ENCODE peak calls at places on chromosomes 2 and 18, in five cellular contexts. R, A, U, X and M are unnamed samples.

GRCh38 chr2:188971316-188971930 is 2.8 kb upstream of the COL3A1 start:
- DNase-seq in R (no peak), A (no peak), U (no peak), X (no peak), M (no peak)

GRCh38 chr2:43131890-43132522 is 94.4 kb downstream of the ZFP36L2 start:
- DNase-seq in X (no peak), U (no peak), A (peak; percentile 36), R (peak; percentile 54), M (no peak)

GRCh38 chr2:105387225-105387624 is 11.6 kb downstream of the FHL2 start:
- DNase-seq in R (no peak), X (no peak), U (no peak), A (no peak), M (no peak)

GRCh38 chr2:238567067-238567855 is 140.5 kb downstream of the ASB1 start:
- DNase-seq in R (no peak), U (no peak), X (no peak), A (no peak), M (no peak)

GRCh38 chr2:43455735-43456642 is 139.8 kb downstream of the THADA start:
- DNase-seq in U (no peak), A (no peak), X (peak; percentile 35), R (no peak), M (no peak)

GRCh38 chr2:45668509-45668908 is 17.0 kb downstream of the PRKCE start:
- DNase-seq in R (no peak), A (no peak), U (no peak), X (no peak), M (no peak)

GRCh38 chr2:143426296-143426695 is 297.1 kb downstream of the ARHGAP15 start:
- DNase-seq in U (peak; percentile 51), X (no peak), A (no peak), R (peak; percentile 87), M (no peak)

GRCh38 chr18:55206941-55207340 is 247.7 kb upstream of the CCDC68 start:
- DNase-seq in R (peak; percentile 41), U (no peak), A (no peak), X (no peak), M (no peak)

GRCh38 chr2:123103902-123104301 is 921.2 kb upstream of the CNTNAP5 start:
- DNase-seq in U (no peak), X (no peak), A (no peak), R (no peak), M (no peak)

GRCh38 chr2:175187378-175187777 is 5.9 kb upstream of the ATP5MC3 start:
- DNase-seq in U (no peak), R (no peak), X (no peak), A (peak; percentile 61), M (peak; percentile 47)

GRCh38 chr2:12884713-12885282 is 168.1 kb downstream of the TRIB2 start:
- DNase-seq in A (no peak), U (no peak), R (peak; percentile 88), X (no peak), M (no peak)

GRCh38 chr2:177660742-177661141 is 268.2 kb downstream of the AGPS start:
- DNase-seq in R (no peak), X (no peak), A (no peak), U (no peak), M (no peak)

GRCh38 chr2:188811522-188811921 is 162.7 kb upstream of the COL3A1 start:
- DNase-seq in X (no peak), U (no peak), R (no peak), A (no peak), M (no peak)

GRCh38 chr2:68103026-68103425 is 40.2 kb upstream of the C1D start:
- DNase-seq in X (no peak), R (no peak), A (no peak), U (no peak), M (no peak)

GRCh38 chr2:85801871-85802270 is 48.1 kb downstream of the ATOH8 start:
- DNase-seq in A (no peak), X (no peak), U (no peak), R (no peak), M (no peak)

GRCh38 chr2:237139123-237139675 is 53.5 kb downstream of the COPS8 start:
- DNase-seq in R (no peak), X (no peak), A (no peak), U (no peak), M (no peak)

GRCh38 chr2:110146183-110146944 is 30.7 kb upstream of the MALL start:
- DNase-seq in X (no peak), R (no peak), A (no peak), U (no peak), M (no peak)

GRCh38 chr2:10136187-10136934 is 13.8 kb downstream of the RRM2 start:
- DNase-seq in A (no peak), X (no peak), R (no peak), U (no peak), M (no peak)

GRCh38 chr2:42493885-42494433 is at the start of gene KCNG3:
- DNase-seq in U (no peak), R (peak; percentile 95), A (peak; percentile 89), X (no peak), M (peak; percentile 45)

GRCh38 chr2:95354925-95355324 is 47.6 kb upstream of the FAHD2A start:
- DNase-seq in X (no peak), A (peak; percentile 22), U (no peak), R (peak; percentile 48), M (no peak)

GRCh38 chr2:41151746-41152145 is 699.9 kb upstream of the SLC8A1 start:
- DNase-seq in A (no peak), X (no peak), R (no peak), U (no peak), M (no peak)

GRCh38 chr2:160371251-160372009 is 122.2 kb downstream of the RBMS1 start:
- DNase-seq in R (no peak), X (no peak), U (no peak), A (no peak), M (no peak)

DNA sequence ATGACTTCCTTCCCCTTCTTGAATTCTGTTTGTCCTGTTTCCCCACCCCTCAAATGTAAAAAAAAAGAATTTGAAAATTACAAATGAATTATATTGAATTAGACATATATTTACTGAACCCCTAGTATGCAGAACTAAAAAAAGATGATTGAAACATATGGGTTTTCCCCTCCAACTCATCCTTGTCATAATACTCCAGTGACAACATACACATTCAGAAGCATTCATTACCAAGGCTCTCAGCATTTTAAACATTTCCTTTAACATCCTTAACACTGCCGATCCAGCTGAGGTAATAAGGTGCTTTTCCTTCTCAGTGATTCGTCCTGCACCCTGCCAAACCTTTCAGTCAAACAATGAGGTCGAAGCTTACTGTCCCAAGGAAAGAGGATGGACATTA is 53.1 kb upstream of the DTNB start:
- DNase-seq in X (no peak), A (no peak), U (no peak), R (no peak), M (no peak)
- H3K27ac ChIP-seq in X (no peak overlapping the region), A (no peak overlapping the region), U (no peak overlapping the region), R (no peak overlapping the region), M (no peak overlapping the region)

DNA sequence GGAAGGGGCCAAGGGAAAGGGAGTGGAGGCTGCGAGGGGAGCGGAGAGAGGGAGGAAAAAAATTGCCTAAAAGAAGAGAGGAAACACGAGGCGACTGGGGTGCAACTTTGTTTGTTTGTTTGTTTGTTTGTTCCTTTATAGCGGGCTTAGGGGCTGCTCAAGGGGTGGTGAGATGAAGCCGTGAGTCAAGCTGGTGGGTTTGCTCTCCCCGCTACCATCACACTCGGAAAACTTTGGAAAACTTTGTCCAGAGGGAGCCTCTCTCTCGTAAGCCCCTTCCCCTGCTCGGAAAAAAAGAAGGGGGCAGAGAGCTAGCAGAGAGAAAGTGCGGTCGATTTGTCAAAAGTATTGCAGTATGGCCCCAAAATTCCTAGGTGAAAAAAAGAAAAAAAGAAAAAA is 308 bp upstream of the CYP26B1 start:
- DNase-seq in A (no peak), X (no peak), U (no peak), R (peak; percentile 85), M (no peak)
- H3K4me3 ChIP-seq in A (peak overlapping the region; percentile 66), X (no peak overlapping the region), U (no peak overlapping the region), R (peak overlapping the region; percentile 47), M (no peak overlapping the region)

GRCh38 chr2:217035967-217036366 is 176.1 kb upstream of the TNP1 start:
- DNase-seq in A (no peak), U (no peak), X (no peak), R (no peak), M (no peak)

GRCh38 chr2:217033191-217033590 is 173.3 kb upstream of the TNP1 start:
- DNase-seq in A (no peak), R (no peak), X (no peak), U (no peak), M (no peak)

GRCh38 chr2:217038001-217038400 is 178.1 kb upstream of the TNP1 start:
- DNase-seq in R (no peak), U (no peak), A (peak; percentile 7), X (no peak), M (no peak)

GRCh38 chr2:217040099-217040498 is 180.2 kb upstream of the TNP1 start:
- DNase-seq in A (no peak), U (no peak), R (peak; percentile 57), X (no peak), M (no peak)

DNA sequence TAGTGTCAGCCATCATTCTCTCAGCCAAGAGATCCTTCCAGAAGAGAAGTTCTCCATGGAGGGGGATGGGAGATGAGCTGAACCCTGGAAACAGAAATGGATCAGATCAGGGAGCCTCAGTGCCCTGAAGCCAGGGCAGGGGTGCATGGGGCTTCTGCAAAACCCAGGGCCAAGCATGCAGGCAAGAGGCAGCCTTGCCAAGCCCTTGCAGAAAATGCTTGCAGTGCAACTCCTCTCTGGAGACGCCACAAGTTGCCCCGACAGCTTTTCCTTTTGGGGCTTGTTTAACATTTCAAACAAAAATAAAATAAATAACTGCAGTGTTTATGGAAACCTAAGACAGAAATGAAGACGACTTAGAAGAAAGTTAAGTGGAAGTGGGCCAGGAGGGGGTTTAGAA is 177.5 kb upstream of the TNP1 start:
- DNase-seq in U (no peak), X (no peak), A (peak; percentile 35), R (no peak), M (no peak)
- H3K27ac ChIP-seq in U (no peak overlapping the region), X (no peak overlapping the region), A (no peak overlapping the region), R (no peak overlapping the region), M (no peak overlapping the region)

DNA sequence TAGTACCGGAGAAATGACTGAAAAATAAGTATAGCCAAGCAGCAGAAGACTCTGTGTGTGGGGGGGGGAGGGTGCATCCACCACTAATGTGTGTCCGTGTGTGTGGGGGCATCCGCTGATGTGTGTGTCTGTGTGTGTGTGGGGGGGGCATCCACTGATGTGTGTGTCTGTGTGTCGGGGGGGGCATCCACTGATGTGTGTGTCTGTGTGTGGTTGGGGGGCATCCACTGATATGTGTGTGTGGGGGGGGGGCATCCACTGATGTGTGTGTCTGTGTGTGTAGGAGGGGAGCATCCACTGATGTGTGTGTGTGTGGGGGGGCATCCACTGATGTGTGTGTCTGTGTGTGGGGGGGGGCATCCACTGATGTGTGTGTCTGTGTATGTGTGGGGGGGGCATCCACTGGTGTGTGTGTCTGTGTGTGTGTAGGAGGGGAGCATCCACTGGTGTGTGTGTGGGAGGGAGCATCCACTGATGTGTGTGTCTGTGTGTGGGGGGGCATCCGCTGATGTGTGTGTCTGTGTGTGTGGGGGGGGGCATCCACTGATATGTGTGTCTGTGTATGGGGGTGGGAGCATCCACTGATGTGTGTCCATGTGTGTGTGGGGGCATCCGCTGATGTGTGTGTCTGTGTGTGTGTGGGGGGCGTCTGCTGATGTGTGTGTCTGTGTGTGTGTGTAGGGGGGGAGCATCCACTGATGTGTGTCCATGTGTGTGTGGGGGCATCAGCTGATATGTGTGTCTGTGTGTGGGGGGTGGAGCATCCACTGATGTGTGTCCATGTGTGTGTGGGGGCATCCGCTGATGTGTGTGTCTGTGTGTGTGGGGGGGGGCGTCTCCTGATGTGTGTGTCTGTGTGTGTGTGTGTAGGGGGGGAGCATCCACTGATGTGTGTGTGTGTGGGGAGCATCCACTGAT is 125.0 kb downstream of the NFATC1 start:
- DNase-seq in R (peak; percentile 44), U (no peak), X (no peak), A (peak; percentile 8), M (no peak)
- H3K4me3 ChIP-seq in R (no peak overlapping the region), U (no peak overlapping the region), X (no peak overlapping the region), A (no peak overlapping the region), M (no peak overlapping the region)